ENCODE peak calls at places on chromosomes 2 and 18, in six cellular contexts. B, K, Q, P, H and L are unnamed samples.

GRCh38 chr2:213627054-213627710 is 342.9 kb downstream of the SPAG16 start:
- DNase-seq in B (no peak), K (no peak), Q (no peak), P (peak; percentile 10), H (no peak), L (no peak)

GRCh38 chr2:203463176-203463797 is 71.8 kb downstream of the RAPH1 start:
- DNase-seq in B (no peak), K (no peak), Q (no peak), P (no peak), H (no peak), L (no peak)

GRCh38 chr18:56661414-56662101 is 10.4 kb downstream of the WDR7 start:
- DNase-seq in B (no peak), K (no peak), Q (no peak), P (no peak), H (no peak), L (no peak)

GRCh38 chr2:202758128-202758527 is 113.4 kb downstream of the ICA1L start:
- DNase-seq in B (no peak), K (no peak), Q (no peak), P (no peak), H (no peak), L (no peak)

GRCh38 chr2:9244985-9245544 is 38.5 kb downstream of the ASAP2 start:
- DNase-seq in B (no peak), K (no peak), Q (no peak), P (peak; percentile 56), H (no peak), L (no peak)

GRCh38 chr2:205766765-205767359 is 84.6 kb downstream of the NRP2 start:
- DNase-seq in B (peak; percentile 39), K (peak; percentile 43), Q (peak; percentile 69), P (peak; percentile 89), H (peak; percentile 62), L (peak; percentile 63)

GRCh38 chr2:25528173-25528572 is 145.2 kb downstream of the DTNB start:
- DNase-seq in B (peak; percentile 42), K (no peak), Q (no peak), P (no peak), H (no peak), L (no peak)

GRCh38 chr2:29423267-29423666 is 308.1 kb downstream of the CLIP4 start:
- DNase-seq in B (no peak), K (no peak), Q (no peak), P (no peak), H (no peak), L (no peak)

GRCh38 chr2:218708086-218708485 is 2.5 kb upstream of the TTLL4 start:
- DNase-seq in B (no peak), K (no peak), Q (no peak), P (no peak), H (no peak), L (no peak)

GRCh38 chr2:140567734-140568133 is 1563.1 kb downstream of the LRP1B start:
- DNase-seq in B (peak; percentile 53), K (no peak), Q (no peak), P (no peak), H (no peak), L (no peak)

GRCh38 chr18:40868110-40868858 is 1086.8 kb upstream of the PIK3C3 start:
- DNase-seq in B (peak; percentile 97), K (no peak), Q (no peak), P (no peak), H (no peak), L (no peak)

GRCh38 chr2:2158176-2158826 is 172.8 kb downstream of the MYT1L start:
- DNase-seq in B (no peak), K (no peak), Q (no peak), P (no peak), H (no peak), L (no peak)

GRCh38 chr2:29714333-29714732 is 207.1 kb downstream of the ALK start:
- DNase-seq in B (no peak), K (no peak), Q (no peak), P (peak; percentile 10), H (no peak), L (no peak)

GRCh38 chr2:138722316-138722715 is 57.9 kb downstream of the NXPH2 start:
- DNase-seq in B (no peak), K (no peak), Q (peak; percentile 55), P (peak; percentile 24), H (peak; percentile 40), L (peak; percentile 6)

GRCh38 chr2:42101641-42102605 is 54.1 kb downstream of the PKDCC start:
- DNase-seq in B (peak; percentile 85), K (no peak), Q (peak; percentile 70), P (peak; percentile 72), H (peak; percentile 75), L (peak; percentile 51)

GRCh38 chr2:54497738-54498680 is 41.9 kb downstream of the SPTBN1 start:
- DNase-seq in B (peak; percentile 45), K (peak; percentile 10), Q (no peak), P (peak; percentile 68), H (no peak), L (peak; percentile 37)

GRCh38 chr2:170024721-170025120 is 153.2 kb upstream of the MYO3B start:
- DNase-seq in B (no peak), K (no peak), Q (no peak), P (no peak), H (no peak), L (no peak)

GRCh38 chr18:54197747-54198411 is 26.6 kb downstream of the MBD2 start:
- DNase-seq in B (no peak), K (no peak), Q (no peak), P (no peak), H (no peak), L (no peak)

GRCh38 chr2:224171226-224171625 is 132.1 kb upstream of the SERPINE2 start:
- DNase-seq in B (no peak), K (no peak), Q (no peak), P (no peak), H (no peak), L (no peak)

GRCh38 chr2:113694438-113694837 is 62.0 kb downstream of the SLC35F5 start:
- DNase-seq in B (no peak), K (no peak), Q (no peak), P (no peak), H (no peak), L (no peak)

GRCh38 chr2:143524001-143524608 is 394.9 kb downstream of the ARHGAP15 start:
- DNase-seq in B (peak; percentile 17), K (no peak), Q (no peak), P (no peak), H (no peak), L (no peak)

GRCh38 chr2:85269959-85270358 is 57.8 kb downstream of the TGOLN2 start:
- DNase-seq in B (no peak), K (no peak), Q (no peak), P (no peak), H (peak; percentile 45), L (no peak)